ENCODE peak calls at places on chromosome 14, in seven cellular contexts. L is A549, J is fibroblast of lung, Q is DND-41, W is right lobe of liver, G is suprapubic skin, X is IMR-90. V is an unnamed sample.

GRCh38 chr14:23443881-23444280 is 8.4 kb upstream of the MYH7 start:
- DNase-seq in L (no peak), J (no peak), Q (no peak), W (no peak), G (no peak), X (no peak), V (no peak)

GRCh38 chr14:21063479-21063878 is 5.9 kb downstream of the RNASE8 start:
- DNase-seq in L (no peak), J (peak; percentile 88), Q (no peak), W (peak; percentile 29), G (no peak), X (peak; percentile 86), V (no peak)

GRCh38 chr14:87196436-87196835 is 796.5 kb downstream of the GALC start:
- DNase-seq in L (no peak), J (peak; percentile 3), Q (no peak), W (no peak), G (no peak), X (no peak), V (no peak)

GRCh38 chr14:35384386-35385041 is 20.0 kb downstream of the NFKBIA start:
- DNase-seq in L (peak; percentile 80), J (peak; percentile 96), Q (no peak), W (peak; percentile 35), G (no peak), X (peak; percentile 99), V (no peak)

GRCh38 chr14:47332099-47332498 is 343.3 kb downstream of the MDGA2 start:
- DNase-seq in L (no peak), J (no peak), Q (no peak), W (no peak), G (no peak), X (no peak), V (no peak)

GRCh38 chr14:79161576-79161975 is 991.4 kb downstream of the NRXN3 start:
- DNase-seq in L (peak; percentile 3), J (peak; percentile 42), Q (peak; percentile 6), W (no peak), G (no peak), X (peak; percentile 56), V (no peak)

GRCh38 chr14:74008843-74009499 is 10.1 kb downstream of the ENTPD5 start:
- DNase-seq in L (no peak), J (no peak), Q (no peak), W (no peak), G (no peak), X (no peak), V (no peak)

GRCh38 chr14:65774041-65774440 is 361.5 kb downstream of the FUT8 start:
- DNase-seq in L (no peak), J (no peak), Q (no peak), W (no peak), G (no peak), X (no peak), V (no peak)

GRCh38 chr14:85573406-85573805 is 43.5 kb downstream of the FLRT2 start:
- DNase-seq in L (no peak), J (peak; percentile 67), Q (no peak), W (no peak), G (no peak), X (no peak), V (no peak)

GRCh38 chr14:69475194-69475818 is 9.2 kb upstream of the PLEKHD1 start:
- DNase-seq in L (peak; percentile 56), J (peak; percentile 7), Q (peak; percentile 10), W (no peak), G (no peak), X (peak; percentile 7), V (no peak)

GRCh38 chr14:77339407-77339806 is 18.6 kb downstream of the GSTZ1 start:
- DNase-seq in L (no peak), J (peak; percentile 14), Q (no peak), W (no peak), G (no peak), X (peak; percentile 82), V (no peak)

GRCh38 chr14:55699131-55700057 is 119.4 kb downstream of the KTN1 start:
- DNase-seq in L (peak; percentile 92), J (peak; percentile 86), Q (no peak), W (no peak), G (no peak), X (peak; percentile 50), V (no peak)

GRCh38 chr14:71659165-71659564 is 273.1 kb upstream of the RGS6 start:
- DNase-seq in L (no peak), J (peak; percentile 55), Q (no peak), W (no peak), G (no peak), X (peak; percentile 64), V (no peak)

GRCh38 chr14:97107760-97108159 is 310.6 kb downstream of the VRK1 start:
- DNase-seq in L (no peak), J (no peak), Q (no peak), W (no peak), G (no peak), X (no peak), V (no peak)

GRCh38 chr14:90556050-90556477 is 159.2 kb downstream of the CALM1 start:
- DNase-seq in L (no peak), J (no peak), Q (no peak), W (no peak), G (no peak), X (no peak), V (no peak)

GRCh38 chr14:23078692-23079116 is 16.2 kb downstream of the ACIN1 start:
- DNase-seq in L (peak; percentile 83), J (peak; percentile 94), Q (no peak), W (peak; percentile 76), G (peak; percentile 89), X (peak; percentile 98), V (no peak)

GRCh38 chr14:92813201-92813600 is 19.1 kb downstream of the GOLGA5 start:
- DNase-seq in L (no peak), J (no peak), Q (no peak), W (no peak), G (no peak), X (no peak), V (no peak)

GRCh38 chr14:88835661-88836060 is 11.2 kb downstream of the TTC8 start:
- DNase-seq in L (no peak), J (peak; percentile 16), Q (no peak), W (no peak), G (no peak), X (peak; percentile 24), V (no peak)

GRCh38 chr14:66772146-66772545 is 264.2 kb downstream of the GPHN start:
- DNase-seq in L (no peak), J (no peak), Q (no peak), W (no peak), G (no peak), X (no peak), V (no peak)

GRCh38 chr14:100017578-100017977 is 47.6 kb upstream of the EVL start:
- DNase-seq in L (no peak), J (peak; percentile 89), Q (no peak), W (no peak), G (no peak), X (peak; percentile 89), V (no peak)

GRCh38 chr14:104661086-104661485 is 28.3 kb upstream of the INF2 start:
- DNase-seq in L (no peak), J (no peak), Q (no peak), W (no peak), G (no peak), X (no peak), V (no peak)

GRCh38 chr14:102066041-102066451 is 20.8 kb downstream of the HSP90AA1 start:
- DNase-seq in L (no peak), J (no peak), Q (no peak), W (no peak), G (no peak), X (no peak), V (no peak)

GRCh38 chr14:61419201-61419600 is 97.8 kb downstream of the PRKCH start:
- DNase-seq in L (no peak), J (no peak), Q (no peak), W (no peak), G (no peak), X (no peak), V (no peak)

GRCh38 chr14:61417890-61418455 is 96.6 kb downstream of the PRKCH start:
- DNase-seq in L (no peak), J (no peak), Q (no peak), W (no peak), G (no peak), X (no peak), V (no peak)

GRCh38 chr14:61421212-61421923 is 100.0 kb downstream of the PRKCH start:
- DNase-seq in L (no peak), J (no peak), Q (no peak), W (no peak), G (no peak), X (no peak), V (no peak)

GRCh38 chr14:61418749-61419148 is 97.4 kb downstream of the PRKCH start:
- DNase-seq in L (no peak), J (no peak), Q (no peak), W (no peak), G (no peak), X (no peak), V (no peak)

GRCh38 chr14:61420326-61420725 is 98.9 kb downstream of the PRKCH start:
- DNase-seq in L (peak; percentile 12), J (peak; percentile 27), Q (peak; percentile 48), W (no peak), G (no peak), X (peak; percentile 5), V (no peak)
- H3K4me1 ChIP-seq in L (peaks cover 27% of the 10 kb centered on the region), J (no peaks in the 10 kb centered on the region), Q (peaks cover 57% of the 10 kb centered on the region), W (no peaks in the 10 kb centered on the region), G (peaks cover 49% of the 10 kb centered on the region), X (no peaks in the 10 kb centered on the region), V (no peaks in the 10 kb centered on the region)

GRCh38 chr14:95144849-95145248 is 12.5 kb downstream of the DICER1 start:
- DNase-seq in L (no peak), J (no peak), Q (no peak), W (no peak), G (no peak), X (no peak), V (no peak)
- H3K27ac ChIP-seq in L (no peak overlapping the region), J (no peak overlapping the region), Q (no peak overlapping the region), W (peak overlapping the region; percentile 57), G (no peak overlapping the region), X (no peak overlapping the region), V (peak overlapping the region; percentile 70)

DNA sequence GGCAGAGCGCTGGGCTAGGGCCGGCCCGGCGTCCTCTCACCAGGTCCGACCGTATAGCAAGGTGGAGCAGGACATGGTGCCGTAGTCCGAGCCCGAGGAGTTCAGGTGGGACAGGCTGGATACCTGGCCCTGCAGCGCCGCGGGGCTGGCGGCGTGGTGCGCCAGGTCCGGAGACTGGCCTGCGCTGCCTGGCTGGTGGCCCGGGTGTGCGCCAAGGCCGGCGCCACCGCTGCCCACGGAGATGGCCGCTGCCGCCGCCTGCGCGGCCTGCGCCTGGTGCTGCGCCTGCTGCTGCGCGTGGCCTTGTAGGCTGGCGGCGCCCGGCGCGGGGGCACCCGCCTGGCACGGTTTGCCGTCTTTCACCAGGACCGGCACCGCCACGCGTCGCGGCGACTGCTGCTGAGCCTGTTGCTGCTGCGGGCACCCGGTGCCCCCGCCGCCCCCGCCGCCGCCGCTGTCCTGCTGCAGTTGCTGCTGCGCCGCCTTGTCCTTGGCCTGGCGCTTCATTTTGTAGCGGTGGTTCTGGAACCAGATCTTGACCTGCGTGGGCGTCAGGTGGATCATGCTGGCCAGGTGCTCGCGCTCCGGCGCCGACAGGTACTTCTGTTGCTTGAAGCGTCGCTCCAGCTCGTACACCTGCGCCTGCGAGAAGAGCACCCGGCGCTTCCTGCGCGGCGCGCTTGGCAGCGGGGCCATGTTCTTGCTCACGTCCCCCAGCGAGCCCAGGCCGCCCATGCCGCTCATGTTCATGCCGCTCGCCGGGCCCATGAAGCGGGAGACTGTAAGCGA is 2.6 kb downstream of the NKX2-1 start:
- DNase-seq in L (no peak), J (no peak), Q (no peak), W (no peak), G (no peak), X (no peak), V (no peak)
- TF ChIP-seq CTCF in L (no peak), J (no peak), Q (no peak), W (no peak), G (no peak), X (no peak), V (no peak)

GRCh38 chr14:95520346-95520745 is 3.9 kb upstream of the SYNE3 start:
- DNase-seq in L (no peak), J (no peak), Q (no peak), W (no peak), G (peak; percentile 59), X (no peak), V (no peak)
- H3K4me1 ChIP-seq in L (peaks cover 32% of the 10 kb centered on the region), J (peaks cover 26% of the 10 kb centered on the region), Q (peaks cover 40% of the 10 kb centered on the region), W (peaks cover 47% of the 10 kb centered on the region), G (peaks cover 73% of the 10 kb centered on the region), X (peaks cover 44% of the 10 kb centered on the region), V (peaks cover 7% of the 10 kb centered on the region)

V was measured in breast epithelium.